ENCODE peak calls at places on chromosomes 12 and 14, in six cellular contexts. S is Caki2; M is GM12864; Z is CD8-positive, alpha-beta memory T cell; X is central memory CD4-positive, alpha-beta T cell; J is NCI-H2171 treated with DMSO at 0.1 percent for 48 hours. R is an unnamed sample.

GRCh38 chr14:92945959-92946846 is 23.3 kb downstream of the CHGA start:
- DNase-seq in X (no peak), J (no peak), M (no peak), S (peak), Z (no peak), R (peak)

GRCh38 chr14:31208546-31209424 is 1.2 kb upstream of the HECTD1 start:
- DNase-seq in Z (no peak), X (no peak), M (no peak), S (no peak), J (no peak), R (no peak)

GRCh38 chr14:50529288-50530179 is 2.8 kb downstream of the MAP4K5 start:
- DNase-seq in J (no peak), Z (no peak), S (no peak), X (no peak), M (no peak), R (no peak)

GRCh38 chr12:1171657-1172056 is 180.6 kb downstream of the ERC1 start:
- DNase-seq in Z (no peak), J (peak), M (no peak), X (no peak), S (peak), R (peak)

GRCh38 chr12:57993030-57993429 is 51.7 kb downstream of the ATP23 start:
- DNase-seq in J (no peak), X (no peak), Z (no peak), M (no peak), S (no peak), R (no peak)

GRCh38 chr12:5262450-5262849 is 169.5 kb upstream of the NTF3 start:
- DNase-seq in M (no peak), Z (no peak), J (no peak), S (no peak), X (no peak), R (no peak)

GRCh38 chr12:88944403-88944802 is 364.1 kb upstream of the KITLG start:
- DNase-seq in J (no peak), Z (no peak), M (no peak), X (no peak), S (peak), R (no peak)

GRCh38 chr14:68612049-68612448 is 180.8 kb downstream of the ZFP36L1 start:
- DNase-seq in S (no peak), X (no peak), M (no peak), J (no peak), Z (no peak), R (no peak)

GRCh38 chr12:97075583-97076268 is 168.7 kb downstream of the NEDD1 start:
- DNase-seq in M (no peak), Z (no peak), S (no peak), X (no peak), J (no peak), R (peak)